ENCODE peak calls at places on chromosomes 7 and 10, in nine cellular contexts. D, G, U, X, N, M, L, Z and J are unnamed samples.
A peak's percentile ranks its signal among the peaks of the same experiment; 100 is the strongest.

GRCh38 chr7:98867271-98867701 is 2.5 kb downstream of the TMEM130 start:
- DNase-seq in D (no peak), G (peak; percentile 37), U (no peak), X (no peak), N (no peak), M (no peak), L (no peak), Z (peak; percentile 32), J (peak; percentile 26)

GRCh38 chr10:113027574-113028392 is 77.7 kb downstream of the TCF7L2 start:
- DNase-seq in D (no peak), G (peak; percentile 35), U (no peak), X (no peak), N (peak; percentile 44), M (no peak), L (peak; percentile 37), Z (no peak), J (peak; percentile 61)

GRCh38 chr7:139623518-139623917 is 100.0 kb downstream of the CLEC2L start:
- DNase-seq in D (no peak), G (peak; percentile 17), U (no peak), X (no peak), N (no peak), M (no peak), L (peak; percentile 6), Z (no peak), J (no peak)

GRCh38 chr10:86481761-86482160 is 39.8 kb downstream of the WAPL start:
- DNase-seq in D (no peak), G (no peak), U (no peak), X (no peak), N (peak; percentile 47), M (no peak), L (no peak), Z (no peak), J (no peak)

GRCh38 chr7:22111661-22112060 is 166.0 kb upstream of the CDCA7L start:
- DNase-seq in D (no peak), G (no peak), U (no peak), X (no peak), N (no peak), M (no peak), L (no peak), Z (no peak), J (no peak)

GRCh38 chr7:44264221-44264956 is 61.0 kb downstream of the CAMK2B start:
- DNase-seq in D (no peak), G (peak; percentile 25), U (no peak), X (peak; percentile 66), N (no peak), M (peak; percentile 98), L (no peak), Z (peak; percentile 28), J (no peak)

GRCh38 chr10:4650572-4650971 is 175.4 kb upstream of the AKR1E2 start:
- DNase-seq in D (no peak), G (no peak), U (no peak), X (no peak), N (no peak), M (no peak), L (peak; percentile 80), Z (no peak), J (no peak)

GRCh38 chr7:155896531-155897263 is 84.4 kb upstream of the SHH start:
- DNase-seq in D (no peak), G (no peak), U (no peak), X (no peak), N (peak; percentile 27), M (no peak), L (no peak), Z (no peak), J (no peak)

GRCh38 chr10:47412869-47413268 is 28.8 kb upstream of the ZNF488 start:
- DNase-seq in D (no peak), G (no peak), U (no peak), X (no peak), N (no peak), M (no peak), L (peak; percentile 18), Z (no peak), J (no peak)

GRCh38 chr7:100016209-100016901 is 959 bp downstream of the ZKSCAN1 start:
- DNase-seq in D (no peak), G (no peak), U (no peak), X (no peak), N (peak; percentile 30), M (peak; percentile 12), L (peak; percentile 47), Z (no peak), J (peak; percentile 36)

GRCh38 chr7:2171855-2172254 is 60.9 kb downstream of the MAD1L1 start:
- DNase-seq in D (peak; percentile 45), G (no peak), U (no peak), X (no peak), N (no peak), M (no peak), L (no peak), Z (no peak), J (no peak)

GRCh38 chr10:103594326-103594725 is 100.8 kb downstream of the NEURL1 start:
- DNase-seq in D (no peak), G (no peak), U (no peak), X (no peak), N (no peak), M (no peak), L (no peak), Z (no peak), J (no peak)

GRCh38 chr10:68110027-68110426 is 739 bp downstream of the MYPN start:
- DNase-seq in D (no peak), G (no peak), U (no peak), X (no peak), N (no peak), M (no peak), L (no peak), Z (no peak), J (no peak)

GRCh38 chr7:107838816-107839584 is 36.0 kb upstream of the SLC26A3 start:
- DNase-seq in D (no peak), G (no peak), U (no peak), X (no peak), N (no peak), M (no peak), L (no peak), Z (no peak), J (no peak)

GRCh38 chr10:106897631-106898161 is 266.8 kb downstream of the SORCS1 start:
- DNase-seq in D (no peak), G (no peak), U (no peak), X (no peak), N (no peak), M (no peak), L (no peak), Z (no peak), J (no peak)

GRCh38 chr7:84848219-84848973 is 338.5 kb downstream of the SEMA3D start:
- DNase-seq in D (no peak), G (no peak), U (no peak), X (no peak), N (no peak), M (no peak), L (no peak), Z (no peak), J (no peak)

GRCh38 chr10:6579193-6579903 is 728 bp downstream of the PRKCQ start:
- DNase-seq in D (no peak), G (no peak), U (no peak), X (no peak), N (peak; percentile 1), M (no peak), L (no peak), Z (peak; percentile 57), J (no peak)

GRCh38 chr7:50627824-50628361 is 62.7 kb upstream of the DDC start:
- DNase-seq in D (no peak), G (no peak), U (no peak), X (no peak), N (no peak), M (no peak), L (no peak), Z (no peak), J (no peak)

GRCh38 chr7:141700291-141700847 is 1.6 kb downstream of the DENND11 start:
- DNase-seq in D (no peak), G (no peak), U (no peak), X (no peak), N (no peak), M (no peak), L (peak; percentile 38), Z (no peak), J (no peak)

GRCh38 chr10:78571916-78572315 is 496.9 kb upstream of the ZMIZ1 start:
- DNase-seq in D (no peak), G (no peak), U (no peak), X (no peak), N (no peak), M (no peak), L (no peak), Z (no peak), J (no peak)

GRCh38 chr10:97882142-97883091 is 32.8 kb downstream of the GOLGA7B start:
- DNase-seq in D (no peak), G (no peak), U (peak; percentile 64), X (no peak), N (peak; percentile 89), M (no peak), L (peak; percentile 95), Z (peak; percentile 90), J (no peak)

GRCh38 chr7:89618269-89618668 is 536.0 kb upstream of the STEAP1 start:
- DNase-seq in D (no peak), G (peak; percentile 14), U (no peak), X (no peak), N (no peak), M (peak; percentile 92), L (no peak), Z (no peak), J (no peak)

GRCh38 chr10:86163522-86164215 is 202.9 kb downstream of the GRID1 start:
- DNase-seq in D (no peak), G (no peak), U (no peak), X (no peak), N (no peak), M (no peak), L (no peak), Z (no peak), J (no peak)